ENCODE peak calls at places on chromosomes 5 and 9, in eight cellular contexts. B is endodermal cell, N is heart right ventricle, W is pancreas, M is HFFc6, I is brain microvascular endothelial cell, E is stomach, K is AG10803. Z is an unnamed sample.

GRCh38 chr5:82352146-82352791 is 74.1 kb upstream of the RPS23 start:
- DNase-seq in B (no peak), N (no peak), W (no peak), M (no peak), I (peak), E (no peak), K (no peak), Z (no peak)

GRCh38 chr9:95336281-95336680 is 18.8 kb upstream of the FANCC start:
- DNase-seq in B (peak), N (no peak), W (no peak), M (no peak), I (no peak), E (no peak), K (no peak), Z (no peak)

GRCh38 chr9:3386753-3387152 is 139.0 kb downstream of the RFX3 start:
- DNase-seq in B (no peak), N (no peak), W (no peak), M (no peak), I (no peak), E (no peak), K (no peak), Z (no peak)

GRCh38 chr9:115262477-115262876 is 144.5 kb upstream of the TNC start:
- DNase-seq in B (no peak), N (peak), W (peak), M (peak), I (peak), E (peak), K (peak), Z (peak)

GRCh38 chr5:38751103-38751502 is 94.7 kb upstream of the OSMR start:
- DNase-seq in B (peak), N (no peak), W (no peak), M (no peak), I (no peak), E (no peak), K (no peak), Z (no peak)

GRCh38 chr5:1363160-1363559 is 18.3 kb upstream of the CLPTM1L start:
- DNase-seq in B (no peak), N (no peak), W (no peak), M (no peak), I (no peak), E (no peak), K (no peak), Z (no peak)

GRCh38 chr9:114898741-114899140 is 31.6 kb downstream of the TNFSF8 start:
- DNase-seq in B (no peak), N (peak), W (no peak), M (no peak), I (no peak), E (peak), K (no peak), Z (no peak)

GRCh38 chr5:178326054-178326715 is 93.6 kb upstream of the PHYKPL start:
- DNase-seq in B (no peak), N (peak), W (peak), M (no peak), I (no peak), E (no peak), K (no peak), Z (no peak)

GRCh38 chr9:18077941-18078678 is 395.8 kb upstream of the ADAMTSL1 start:
- DNase-seq in B (no peak), N (no peak), W (no peak), M (no peak), I (no peak), E (no peak), K (no peak), Z (no peak)

GRCh38 chr9:110875275-110875674 is 163.0 kb downstream of the LPAR1 start:
- DNase-seq in B (peak), N (peak), W (no peak), M (no peak), I (no peak), E (no peak), K (no peak), Z (no peak)

GRCh38 chr5:176675676-176676360 is 28.5 kb downstream of the TSPAN17 start:
- DNase-seq in B (peak), N (no peak), W (no peak), M (peak), I (peak), E (no peak), K (peak), Z (no peak)

GRCh38 chr5:136979131-136979530 is 520.0 kb downstream of the SPOCK1 start:
- DNase-seq in B (no peak), N (no peak), W (no peak), M (peak), I (no peak), E (no peak), K (no peak), Z (no peak)

GRCh38 chr5:141343242-141343952 is at the start of gene PCDHGA3:
- DNase-seq in B (peak), N (peak), W (no peak), M (peak), I (peak), E (no peak), K (peak), Z (no peak)

GRCh38 chr9:132609829-132610228 is 27.4 kb downstream of the BARHL1 start:
- DNase-seq in B (no peak), N (no peak), W (no peak), M (peak), I (peak), E (no peak), K (peak), Z (no peak)

GRCh38 chr5:44002381-44002901 is 386.8 kb downstream of the FGF10 start:
- DNase-seq in B (no peak), N (no peak), W (peak), M (no peak), I (peak), E (peak), K (peak), Z (no peak)

GRCh38 chr5:32076699-32077695 is 97.1 kb downstream of the GOLPH3 start:
- DNase-seq in B (peak), N (peak), W (no peak), M (peak), I (peak), E (peak), K (peak), Z (peak)

GRCh38 chr5:143791848-143792701 is 19.9 kb upstream of the HMHB1 start:
- DNase-seq in B (no peak), N (no peak), W (no peak), M (no peak), I (no peak), E (no peak), K (no peak), Z (no peak)

GRCh38 chr9:127015926-127016512 is 101.4 kb downstream of the RALGPS1 start:
- DNase-seq in B (no peak), N (no peak), W (no peak), M (no peak), I (no peak), E (no peak), K (no peak), Z (no peak)

GRCh38 chr5:122882836-122883235 is 37.4 kb downstream of the SNX24 start:
- DNase-seq in B (no peak), N (no peak), W (no peak), M (peak), I (peak), E (no peak), K (peak), Z (no peak)

GRCh38 chr5:113552137-113552536 is 38.6 kb downstream of the YTHDC2 start:
- DNase-seq in B (no peak), N (no peak), W (no peak), M (no peak), I (no peak), E (no peak), K (no peak), Z (no peak)

GRCh38 chr5:135189024-135189423 is 155.0 kb upstream of the PITX1 start:
- DNase-seq in B (no peak), N (no peak), W (no peak), M (no peak), I (no peak), E (no peak), K (no peak), Z (no peak)

GRCh38 chr9:17578911-17579793 is at the start of gene SH3GL2:
- DNase-seq in B (peak), N (peak), W (peak), M (no peak), I (peak), E (peak), K (no peak), Z (no peak)

GRCh38 chr9:101229606-101230005 is 155.2 kb downstream of the BAAT start:
- DNase-seq in B (no peak), N (no peak), W (no peak), M (no peak), I (no peak), E (no peak), K (no peak), Z (no peak)

GRCh38 chr9:12775373-12775962 is 648 bp downstream of the LURAP1L start:
- DNase-seq in B (no peak), N (peak), W (no peak), M (no peak), I (peak), E (no peak), K (no peak), Z (peak)

GRCh38 chr5:89073045-89073444 is 190.1 kb upstream of the MEF2C start:
- DNase-seq in B (no peak), N (no peak), W (no peak), M (no peak), I (no peak), E (no peak), K (no peak), Z (no peak)

GRCh38 chr5:663436-664342 is 29.5 kb downstream of the TPPP start:
- DNase-seq in B (no peak), N (no peak), W (no peak), M (no peak), I (no peak), E (peak), K (no peak), Z (peak)

GRCh38 chr5:144335561-144335960 is 164.9 kb downstream of the KCTD16 start:
- DNase-seq in B (no peak), N (no peak), W (peak), M (no peak), I (no peak), E (no peak), K (no peak), Z (no peak)

GRCh38 chr5:77302247-77302646 is 91.8 kb downstream of the PDE8B start:
- DNase-seq in B (no peak), N (no peak), W (no peak), M (no peak), I (no peak), E (no peak), K (no peak), Z (no peak)

GRCh38 chr5:66406761-66407289 is 189.4 kb upstream of the MAST4 start:
- DNase-seq in B (no peak), N (no peak), W (no peak), M (no peak), I (no peak), E (no peak), K (no peak), Z (no peak)

GRCh38 chr5:378976-379742 is 57.6 kb downstream of the AHRR start:
- DNase-seq in B (peak), N (no peak), W (no peak), M (peak), I (no peak), E (no peak), K (peak), Z (peak)

GRCh38 chr5:51226420-51226735 is 156.9 kb upstream of the ISL1 start:
- DNase-seq in B (peak), N (no peak), W (peak), M (no peak), I (no peak), E (peak), K (no peak), Z (no peak)

GRCh38 chr9:32351845-32352244 is 32.6 kb upstream of the ACO1 start:
- DNase-seq in B (peak), N (no peak), W (no peak), M (no peak), I (no peak), E (no peak), K (no peak), Z (no peak)

GRCh38 chr9:32348289-32348688 is 36.2 kb upstream of the ACO1 start:
- DNase-seq in B (no peak), N (no peak), W (no peak), M (no peak), I (no peak), E (no peak), K (no peak), Z (no peak)

GRCh38 chr9:32345243-32345642 is 39.2 kb upstream of the ACO1 start:
- DNase-seq in B (peak), N (no peak), W (no peak), M (no peak), I (no peak), E (no peak), K (no peak), Z (no peak)

DNA sequence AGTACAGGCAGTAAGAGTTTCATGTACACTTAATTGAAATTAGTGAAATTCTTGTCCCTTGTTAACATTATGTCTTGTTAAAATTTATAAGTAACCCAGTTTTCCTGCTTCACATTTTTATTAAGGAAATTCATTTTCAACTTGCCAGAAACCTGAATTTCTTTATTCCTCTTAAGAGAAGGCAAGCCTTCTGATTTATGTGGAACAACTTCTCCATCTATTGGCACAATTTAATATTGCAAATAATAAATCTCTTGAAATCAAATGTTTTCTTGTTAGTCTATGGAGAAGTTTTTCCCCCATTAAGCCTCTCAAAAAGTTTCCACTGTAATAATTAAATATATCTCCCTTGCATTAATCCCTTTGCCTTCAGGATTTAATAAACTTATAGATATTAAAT is 33.8 kb upstream of the ACO1 start:
- DNase-seq in B (no peak), N (no peak), W (no peak), M (peak), I (no peak), E (no peak), K (peak), Z (no peak)
- TF ChIP-seq CTCF in B (peak), N (peak), W (no peak), M (peak), I (no peak), E (peak), K (peak), Z (peak)

DNA sequence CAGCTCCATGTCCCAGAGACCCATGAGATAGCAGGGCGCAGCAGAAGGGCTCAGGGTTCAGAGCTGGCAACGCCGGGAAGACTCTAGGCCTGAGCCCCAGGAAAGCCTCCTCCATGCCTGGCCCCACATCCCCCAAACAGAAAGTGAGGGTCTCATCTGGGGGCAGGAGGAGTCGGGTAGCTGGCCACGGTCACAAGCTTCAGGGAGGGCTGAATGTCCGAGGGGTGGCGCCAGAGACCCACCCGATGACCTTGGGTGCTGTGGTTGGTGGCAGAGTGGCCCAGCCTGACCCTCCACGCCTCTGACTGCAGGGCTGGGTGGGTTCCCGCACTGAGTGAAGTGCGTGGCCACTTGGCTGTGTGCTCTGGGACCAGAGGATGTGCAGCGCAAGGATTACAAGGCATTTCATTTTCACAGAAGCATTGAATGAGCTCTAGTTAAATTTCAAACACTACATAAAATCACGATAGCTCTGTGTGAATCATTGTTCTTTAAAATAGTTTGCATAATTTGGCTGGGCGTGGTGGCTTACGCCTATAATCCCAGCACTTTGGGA is 3.0 kb downstream of the C8G start:
- DNase-seq in B (peak), N (peak), W (no peak), M (peak), I (no peak), E (peak), K (peak), Z (no peak)
- TF ChIP-seq CTCF in B (peak), N (peak), W (no peak), M (peak), I (peak), E (peak), K (peak), Z (no peak)

GRCh38 chr9:136372561-136373299 is 739 bp downstream of the CARD9 start:
- DNase-seq in B (peak), N (no peak), W (peak), M (peak), I (peak), E (peak), K (peak), Z (no peak)
- TF ChIP-seq CTCF in B (no peak), N (no peak), W (no peak), M (peak), I (peak), E (no peak), K (peak), Z (no peak)

GRCh38 chr9:130156672-130157071 is 15.5 kb upstream of the NCS1 start:
- DNase-seq in B (no peak), N (no peak), W (peak), M (no peak), I (no peak), E (peak), K (no peak), Z (no peak)
- TF ChIP-seq CTCF in B (peak), N (no peak), W (no peak), M (peak), I (peak), E (no peak), K (peak), Z (no peak)

GRCh38 chr5:159049844-159050318 is 49.8 kb downstream of the EBF1 start:
- DNase-seq in B (no peak), N (peak), W (no peak), M (no peak), I (peak), E (no peak), K (peak), Z (no peak)
- TF ChIP-seq CTCF in B (peak), N (peak), W (no peak), M (peak), I (peak), E (peak), K (peak), Z (no peak)

GRCh38 chr9:91419222-91420191 is 4.1 kb downstream of the NFIL3 start:
- DNase-seq in B (no peak), N (peak), W (peak), M (peak), I (peak), E (peak), K (peak), Z (no peak)

GRCh38 chr9:91420471-91421021 is 3.1 kb downstream of the NFIL3 start:
- DNase-seq in B (no peak), N (no peak), W (no peak), M (peak), I (peak), E (no peak), K (peak), Z (no peak)

GRCh38 chr9:91421987-91422765 is 1.5 kb downstream of the NFIL3 start:
- DNase-seq in B (peak), N (peak), W (peak), M (peak), I (peak), E (no peak), K (peak), Z (no peak)

GRCh38 chr9:91422832-91423711 is 560 bp downstream of the NFIL3 start:
- DNase-seq in B (peak), N (peak), W (peak), M (peak), I (peak), E (peak), K (peak), Z (peak)

GRCh38 chr9:91421022-91421765 is 2.4 kb downstream of the NFIL3 start:
- DNase-seq in B (peak), N (peak), W (peak), M (no peak), I (peak), E (no peak), K (peak), Z (peak)
- TF ChIP-seq CTCF in B (peak), N (no peak), W (no peak), M (peak), I (peak), E (peak), K (peak), Z (no peak)

Z was measured in suprapubic skin.